ENCODE peak calls at places on chromosome 6, in eight cellular contexts. T, A, V, I, B, S, E and D are unnamed samples.

GRCh38 chr6:55524441-55524840 is 54.6 kb downstream of the HMGCLL1 start:
- DNase-seq in V (no peak), T (no peak), B (no peak), I (no peak), S (no peak), A (no peak), E (no peak), D (no peak)

GRCh38 chr6:11672669-11673068 is 105.9 kb downstream of the ADTRP start:
- DNase-seq in S (no peak), A (no peak), B (no peak), T (no peak), I (no peak), V (no peak), E (no peak), D (no peak)

GRCh38 chr6:116511424-116512131 is at the start of gene CALHM5:
- DNase-seq in T (no peak), B (no peak), A (peak), E (peak), V (no peak), S (no peak), I (no peak), D (peak)

GRCh38 chr6:107646176-107646575 is 156.3 kb downstream of the SOBP start:
- DNase-seq in T (no peak), E (no peak), B (no peak), A (no peak), S (no peak), V (no peak), I (no peak), D (no peak)

GRCh38 chr6:169371344-169372144 is 117.9 kb upstream of the THBS2 start:
- DNase-seq in E (no peak), T (no peak), S (no peak), V (no peak), I (no peak), B (no peak), A (peak), D (no peak)

GRCh38 chr6:31922942-31923341 is 4.6 kb upstream of the C2 start:
- DNase-seq in E (no peak), V (no peak), A (no peak), I (no peak), S (no peak), B (no peak), T (peak), D (no peak)

GRCh38 chr6:83615025-83615999 is 93.6 kb downstream of the SNAP91 start:
- DNase-seq in E (no peak), I (no peak), V (no peak), B (no peak), T (peak), A (peak), S (no peak), D (no peak)

GRCh38 chr6:34897130-34897529 is 8.1 kb downstream of the ANKS1A start:
- DNase-seq in B (no peak), A (no peak), I (no peak), V (no peak), T (no peak), S (no peak), E (no peak), D (no peak)

GRCh38 chr6:20681243-20681684 is 147.0 kb downstream of the CDKAL1 start:
- DNase-seq in S (no peak), B (no peak), E (no peak), A (no peak), V (no peak), I (no peak), T (no peak), D (no peak)

GRCh38 chr6:151536280-151536534 is 42.4 kb downstream of the CCDC170 start:
- DNase-seq in A (no peak), S (no peak), V (no peak), T (no peak), I (no peak), B (no peak), E (no peak), D (no peak)

GRCh38 chr6:101181006-101181405 is 212.5 kb upstream of the GRIK2 start:
- DNase-seq in S (no peak), T (no peak), A (no peak), E (no peak), I (no peak), V (no peak), B (no peak), D (no peak)

GRCh38 chr6:17091122-17091521 is 10.7 kb upstream of the STMND1 start:
- DNase-seq in A (no peak), T (no peak), S (no peak), E (no peak), I (no peak), B (no peak), V (no peak), D (no peak)
- TF ChIP-seq CTCF in A (peak), T (no peak), S (no peak), E (no peak), I (no peak), B (peak), V (peak), D (no peak)

DNA sequence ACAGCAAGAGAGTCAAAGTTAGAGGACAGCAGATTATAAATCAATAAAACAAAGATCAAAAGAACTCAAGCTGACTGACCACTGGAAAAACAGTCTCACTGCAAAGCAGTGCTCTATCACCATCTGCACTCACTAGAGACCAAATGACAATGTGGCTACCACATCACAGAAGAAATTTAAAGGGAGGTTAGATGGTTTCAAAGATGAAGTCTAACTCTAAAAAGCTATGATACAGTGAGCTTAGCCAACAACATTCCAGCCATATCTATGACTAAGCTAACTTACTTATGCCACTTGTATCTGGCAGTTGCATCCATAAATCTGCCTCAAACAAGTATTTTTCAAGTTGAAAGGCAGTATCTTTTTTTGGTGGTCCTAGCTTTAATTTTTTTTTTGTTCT is 68.6 kb downstream of the ARHGAP18 start:
- DNase-seq in T (no peak), S (no peak), I (no peak), A (no peak), E (no peak), V (no peak), B (no peak), D (no peak)
- TF ChIP-seq POLR2AphosphoS5 in T (no peak), S (no peak), I (no peak), A (no peak), E (no peak), V (no peak), B (no peak), D (no peak)

DNA sequence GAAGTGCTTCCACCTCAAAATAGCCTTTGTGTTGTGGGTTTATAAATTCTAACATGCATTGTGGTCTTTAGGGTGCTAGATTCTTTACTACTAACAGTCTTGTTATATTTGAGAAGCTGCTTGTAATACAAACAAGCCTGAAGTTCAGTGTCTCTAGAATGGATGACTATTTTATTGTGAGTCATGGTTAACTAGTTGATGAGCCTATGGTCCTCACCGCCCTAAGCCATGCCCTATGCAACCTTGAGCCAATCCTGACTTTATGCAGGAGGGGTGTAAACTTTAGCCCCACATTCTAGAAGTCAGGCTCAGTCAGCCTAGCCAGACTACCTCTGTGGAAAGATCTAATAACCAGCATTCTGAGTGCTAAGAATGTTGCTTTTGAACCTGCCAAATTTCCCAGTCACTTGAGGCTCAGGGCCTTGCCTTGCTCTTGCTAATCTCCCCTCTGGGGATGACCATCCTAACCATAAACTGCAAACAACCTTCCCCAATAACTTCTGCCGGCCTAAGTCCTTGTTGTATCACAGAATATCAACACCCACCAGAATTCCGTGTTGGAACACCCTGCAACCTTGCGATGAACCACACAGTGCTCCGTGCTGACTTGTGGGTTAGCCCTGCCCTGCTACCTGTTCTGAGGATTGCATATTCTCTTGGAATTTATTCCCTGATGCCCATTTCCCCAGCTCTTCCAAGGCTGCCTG is 71.6 kb upstream of the CEP85L start:
- DNase-seq in A (no peak), S (no peak), I (no peak), E (no peak), V (no peak), B (no peak), T (no peak), D (no peak)
- TF ChIP-seq CTCF in A (no peak), S (no peak), I (no peak), E (no peak), V (no peak), B (no peak), T (no peak), D (no peak)

GRCh38 chr6:159044899-159045727 is at the start of gene TAGAP:
- DNase-seq in T (peak), S (peak), A (no peak), V (peak), B (no peak), I (no peak), E (peak), D (peak)
- TF ChIP-seq POLR2AphosphoS5 in T (peak), S (peak), A (no peak), V (peak), B (no peak), I (no peak), E (peak), D (peak)

GRCh38 chr6:129754750-129755149 is 44.8 kb upstream of the ARHGAP18 start:
- DNase-seq in T (no peak), E (no peak), I (no peak), S (no peak), A (no peak), B (no peak), V (no peak), D (no peak)

GRCh38 chr6:129753422-129753821 is 43.4 kb upstream of the ARHGAP18 start:
- DNase-seq in B (no peak), S (no peak), E (peak), T (no peak), A (no peak), V (no peak), I (no peak), D (no peak)

GRCh38 chr6:129750390-129750789 is 40.4 kb upstream of the ARHGAP18 start:
- DNase-seq in T (no peak), E (no peak), V (no peak), I (no peak), S (no peak), B (no peak), A (no peak), D (no peak)

GRCh38 chr6:129759851-129760595 is 50.0 kb upstream of the ARHGAP18 start:
- DNase-seq in B (no peak), I (no peak), T (no peak), S (no peak), V (no peak), E (no peak), A (no peak), D (no peak)

GRCh38 chr6:129755787-129756186 is 45.8 kb upstream of the ARHGAP18 start:
- DNase-seq in T (no peak), V (no peak), B (no peak), I (no peak), A (no peak), S (no peak), E (no peak), D (no peak)
- TF ChIP-seq CTCF in T (no peak), V (no peak), B (no peak), I (no peak), A (no peak), S (no peak), E (no peak), D (no peak)

DNA sequence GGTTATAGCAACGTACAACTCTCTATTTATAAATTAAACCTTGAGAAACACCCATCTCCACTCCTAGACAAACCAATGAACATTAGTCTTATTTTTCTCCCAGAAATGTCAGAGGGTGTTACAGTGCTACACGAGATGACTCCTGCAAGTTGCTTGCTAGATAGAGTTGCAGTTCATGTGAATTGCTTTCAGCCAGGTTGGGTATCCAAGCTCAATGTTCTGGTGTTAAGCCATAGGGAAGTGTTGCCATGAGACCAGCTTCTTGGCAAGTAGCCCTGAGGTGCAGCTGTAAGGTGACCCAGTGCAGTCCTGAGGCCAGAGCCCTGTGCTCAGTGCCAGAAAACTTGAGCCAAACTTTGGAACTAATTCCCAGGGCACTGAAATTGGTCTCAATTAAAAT is 51.3 kb upstream of the REV3L start:
- DNase-seq in V (no peak), E (peak), B (peak), S (peak), A (no peak), I (no peak), T (no peak), D (peak)
- TF ChIP-seq POLR2AphosphoS5 in V (no peak), E (peak), B (peak), S (no peak), A (no peak), I (no peak), T (no peak), D (no peak)

GRCh38 chr6:149545258-149545753 is 537 bp downstream of the PPIL4 start:
- DNase-seq in E (peak), B (no peak), I (no peak), S (peak), A (no peak), V (no peak), T (peak), D (peak)
- TF ChIP-seq CTCF in E (no peak), B (no peak), I (no peak), S (no peak), A (no peak), V (peak), T (no peak), D (no peak)

GRCh38 chr6:32947552-32948465 is 5.1 kb downstream of the HLA-DMA start:
- DNase-seq in I (no peak), S (peak), V (peak), T (no peak), B (no peak), A (peak), E (no peak), D (no peak)
- TF ChIP-seq POLR2AphosphoS5 in I (no peak), S (peak), V (peak), T (no peak), B (no peak), A (no peak), E (no peak), D (no peak)

GRCh38 chr6:28534880-28535279 is 9.2 kb downstream of the GPX5 start:
- DNase-seq in A (no peak), T (no peak), S (no peak), V (no peak), B (no peak), E (no peak), I (no peak), D (no peak)

GRCh38 chr6:28530777-28531176 is 5.1 kb downstream of the GPX5 start:
- DNase-seq in I (no peak), V (no peak), A (no peak), E (no peak), T (no peak), S (no peak), B (no peak), D (no peak)

GRCh38 chr6:28537065-28537464 is 11.4 kb downstream of the GPX5 start:
- DNase-seq in T (no peak), E (no peak), I (no peak), B (no peak), A (peak), V (no peak), S (no peak), D (no peak)

GRCh38 chr6:28531479-28532128 is 5.9 kb downstream of the GPX5 start:
- DNase-seq in V (no peak), E (no peak), T (no peak), A (no peak), I (no peak), B (no peak), S (no peak), D (no peak)
- TF ChIP-seq CTCF in V (no peak), E (no peak), T (no peak), A (peak), I (no peak), B (no peak), S (no peak), D (no peak)